ENCODE peak calls at places on chromosomes 7 and 10, in seven cellular contexts. N is OCI-LY7, M is mucosa of descending colon, T is transverse colon, E is esophagus squamous epithelium, P is IMR-90, O is endodermal cell. W is an unnamed sample.

GRCh38 chr10:73819513-73820093 is 8.2 kb upstream of the NDST2 start:
- DNase-seq in N (no peak), M (peak; percentile 87), T (peak; percentile 84), E (no peak), P (peak; percentile 23), O (peak; percentile 79), W (no peak)

GRCh38 chr10:77290528-77291155 is 347.0 kb downstream of the KCNMA1 start:
- DNase-seq in N (no peak), M (no peak), T (no peak), E (no peak), P (peak; percentile 93), O (no peak), W (no peak)

GRCh38 chr10:125795111-125795510 is 19.5 kb upstream of the MMP21 start:
- DNase-seq in N (no peak), M (no peak), T (no peak), E (no peak), P (no peak), O (no peak), W (no peak)

GRCh38 chr7:32378991-32379390 is 111.2 kb downstream of the LSM5 start:
- DNase-seq in N (no peak), M (no peak), T (no peak), E (no peak), P (no peak), O (no peak), W (no peak)

GRCh38 chr10:112782176-112782907 is 167.7 kb upstream of the TCF7L2 start:
- DNase-seq in N (no peak), M (no peak), T (peak; percentile 49), E (no peak), P (no peak), O (no peak), W (peak; percentile 72)

GRCh38 chr10:104328916-104329710 is 9.2 kb downstream of the ITPRIP start:
- DNase-seq in N (peak; percentile 58), M (peak; percentile 75), T (no peak), E (no peak), P (peak; percentile 97), O (peak; percentile 76), W (peak; percentile 70)

GRCh38 chr10:117004238-117004626 is 755 bp downstream of the SHTN1 start:
- DNase-seq in N (no peak), M (no peak), T (no peak), E (no peak), P (peak; percentile 2), O (no peak), W (no peak)

GRCh38 chr7:98619450-98620321 is 2.6 kb downstream of the NPTX2 start:
- DNase-seq in N (no peak), M (no peak), T (no peak), E (no peak), P (peak; percentile 1), O (peak; percentile 70), W (no peak)

GRCh38 chr7:3140834-3141233 is 97.2 kb upstream of the CARD11 start:
- DNase-seq in N (no peak), M (no peak), T (no peak), E (no peak), P (no peak), O (no peak), W (no peak)

GRCh38 chr7:139681463-139681755 is 96.4 kb downstream of the HIPK2 start:
- DNase-seq in N (no peak), M (no peak), T (no peak), E (no peak), P (no peak), O (no peak), W (no peak)
- H3K4me1 ChIP-seq in N (no peaks in the 10 kb centered on the region), M (peaks cover 4% of the 10 kb centered on the region), T (peaks cover 4% of the 10 kb centered on the region), E (peaks cover 46% of the 10 kb centered on the region), P (peaks cover 37% of the 10 kb centered on the region), O (peaks cover 15% of the 10 kb centered on the region), W (peaks cover 10% of the 10 kb centered on the region)

DNA sequence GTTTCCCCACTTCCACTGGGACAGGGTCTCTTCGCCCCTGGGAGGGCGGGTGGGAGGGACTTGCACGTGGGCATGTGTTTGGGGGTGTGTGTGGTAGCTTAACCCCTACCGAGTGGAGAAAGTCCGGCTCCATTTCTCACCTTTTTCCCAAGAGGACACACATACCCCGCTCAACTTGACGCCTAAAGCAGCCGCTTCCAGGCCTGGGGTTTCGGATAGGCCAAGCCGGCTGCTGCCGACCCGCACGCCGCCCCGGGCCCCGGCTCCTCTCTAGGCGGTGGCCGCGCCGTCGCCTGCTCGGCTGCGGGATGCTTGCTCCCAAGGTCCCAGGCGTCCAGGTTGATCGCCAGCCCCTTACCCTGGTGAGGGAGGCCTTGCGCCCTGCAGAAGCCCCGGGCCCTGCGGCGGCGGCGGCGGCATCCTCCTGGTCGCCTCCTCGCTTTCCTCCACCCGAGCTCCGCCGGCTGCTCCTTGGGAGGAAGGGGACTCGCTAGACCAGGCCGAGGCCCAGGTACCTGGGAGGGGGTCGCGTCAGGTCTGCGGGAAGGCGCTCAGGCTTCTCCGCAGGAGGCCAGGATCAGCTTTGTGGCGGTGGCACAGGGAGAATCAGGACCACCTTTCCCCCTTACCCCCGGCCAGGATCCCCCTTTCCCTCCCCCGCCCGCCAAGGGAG is 3.2 kb upstream of the GATA3 start:
- DNase-seq in N (no peak), M (no peak), T (no peak), E (no peak), P (no peak), O (peak; percentile 89), W (no peak)
- H3K4me3 ChIP-seq in N (no peak overlapping the region), M (no peak overlapping the region), T (no peak overlapping the region), E (peak overlapping the region; percentile 64), P (no peak overlapping the region), O (peak overlapping the region; percentile 65), W (no peak overlapping the region)

GRCh38 chr7:139827042-139827441 is 2.0 kb upstream of the TBXAS1 start:
- DNase-seq in N (peak; percentile 20), M (no peak), T (no peak), E (no peak), P (no peak), O (no peak), W (no peak)
- TF ChIP-seq CTCF in N (peak; percentile 32), M (no peak), T (no peak), E (no peak), P (no peak), O (peak; percentile 45), W (no peak)

GRCh38 chr7:139752148-139752547 is 25.6 kb downstream of the HIPK2 start:
- DNase-seq in N (no peak), M (no peak), T (no peak), E (no peak), P (no peak), O (peak; percentile 4), W (no peak)
- H3K4me1 ChIP-seq in N (no peaks in the 10 kb centered on the region), M (peaks cover 11% of the 10 kb centered on the region), T (peaks cover 22% of the 10 kb centered on the region), E (peaks cover 47% of the 10 kb centered on the region), P (peaks cover 34% of the 10 kb centered on the region), O (no peaks in the 10 kb centered on the region), W (peaks cover 11% of the 10 kb centered on the region)

GRCh38 chr7:48033922-48034321 is 1.4 kb upstream of the C7orf57 start:
- DNase-seq in N (no peak), M (no peak), T (no peak), E (no peak), P (no peak), O (no peak), W (no peak)
- H3K4me3 ChIP-seq in N (no peak overlapping the region), M (no peak overlapping the region), T (no peak overlapping the region), E (no peak overlapping the region), P (no peak overlapping the region), O (no peak overlapping the region), W (no peak overlapping the region)

DNA sequence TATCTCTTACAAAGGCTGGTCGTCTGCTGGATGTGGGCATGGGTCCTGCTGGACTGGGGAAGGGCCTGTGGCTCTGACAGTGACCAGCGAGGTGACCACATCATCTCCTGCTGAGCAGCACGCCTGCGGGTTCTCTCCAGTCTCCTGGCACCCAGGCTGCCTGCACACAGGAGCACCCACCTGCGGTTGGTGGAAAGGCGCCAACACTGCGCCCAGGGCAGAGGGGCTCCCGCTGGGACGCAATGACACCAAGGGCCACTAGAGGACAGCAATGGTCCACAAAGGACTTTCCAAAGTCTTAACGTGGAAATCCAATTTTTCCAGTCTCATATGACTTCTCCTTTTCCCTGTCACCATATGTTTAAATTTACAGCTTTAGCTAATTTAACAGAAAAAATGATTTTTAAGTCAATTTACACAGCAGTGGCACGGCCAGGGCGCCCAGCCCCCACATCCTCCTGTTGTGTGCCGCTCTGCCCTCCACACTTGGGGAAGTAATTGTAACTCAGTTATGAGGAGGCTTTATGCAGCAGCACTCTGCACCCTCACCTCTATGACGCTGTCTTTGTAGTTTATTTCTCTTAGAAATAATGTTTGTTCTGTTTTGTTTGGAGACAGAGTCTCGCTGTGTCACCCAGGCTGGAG is 38.1 kb downstream of the CFAP46 start:
- DNase-seq in N (peak; percentile 15), M (peak; percentile 44), T (no peak), E (no peak), P (peak; percentile 24), O (peak; percentile 87), W (no peak)
- TF ChIP-seq CTCF in N (peak; percentile 78), M (peak; percentile 58), T (peak; percentile 67), E (peak; percentile 83), P (peak; percentile 71), O (peak; percentile 92), W (no peak)

DNA sequence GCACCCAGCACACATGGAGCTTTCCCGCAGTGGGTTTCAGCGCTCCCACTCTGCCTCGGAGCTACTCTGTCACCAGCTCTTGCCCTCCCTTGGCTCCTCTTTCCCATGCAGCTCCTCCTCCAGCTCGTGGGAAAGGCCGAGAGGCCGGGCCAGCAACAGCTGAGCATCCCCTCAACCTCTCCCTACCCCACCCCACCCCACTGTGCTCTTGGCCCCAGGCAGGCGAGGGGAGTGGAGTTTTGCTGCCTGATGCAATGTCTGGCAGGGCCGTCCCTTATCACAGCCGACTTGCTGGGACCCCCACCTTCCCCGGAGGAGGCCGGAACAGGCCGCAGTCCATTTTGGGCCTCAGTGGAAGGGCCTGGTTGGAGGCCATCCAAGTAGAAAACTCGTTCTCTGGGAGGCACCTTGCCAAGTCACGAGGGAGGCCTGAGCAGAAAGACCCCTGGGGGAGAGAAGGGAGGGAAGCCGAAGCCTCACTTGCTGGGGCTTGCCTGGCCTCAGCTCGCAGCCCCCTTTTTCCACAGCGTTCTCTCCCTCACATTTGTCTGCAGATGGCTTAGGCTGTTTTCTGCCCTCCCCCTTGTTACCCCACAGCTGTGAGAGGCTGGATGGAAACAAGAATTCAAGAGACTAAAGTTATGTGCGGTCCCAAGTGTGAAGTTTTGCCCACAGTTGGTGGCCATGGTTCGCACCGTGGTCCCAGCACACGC is 35.3 kb downstream of the CHST3 start:
- DNase-seq in N (no peak), M (peak; percentile 77), T (peak; percentile 55), E (no peak), P (peak; percentile 73), O (peak; percentile 63), W (peak; percentile 95)
- H3K4me1 ChIP-seq in N (peaks cover 8% of the 10 kb centered on the region), M (peaks cover 3% of the 10 kb centered on the region), T (peaks cover 32% of the 10 kb centered on the region), E (peaks cover 75% of the 10 kb centered on the region), P (peaks cover 36% of the 10 kb centered on the region), O (no peaks in the 10 kb centered on the region), W (peaks cover 35% of the 10 kb centered on the region)

GRCh38 chr7:209846-210245 is 17.5 kb downstream of the FAM20C start:
- DNase-seq in N (no peak), M (no peak), T (no peak), E (no peak), P (no peak), O (no peak), W (no peak)

GRCh38 chr7:209416-209815 is 17.0 kb downstream of the FAM20C start:
- DNase-seq in N (no peak), M (no peak), T (no peak), E (no peak), P (no peak), O (no peak), W (no peak)

GRCh38 chr7:208128-208673 is 15.8 kb downstream of the FAM20C start:
- DNase-seq in N (no peak), M (no peak), T (no peak), E (no peak), P (no peak), O (no peak), W (no peak)

GRCh38 chr7:207418-208127 is 15.2 kb downstream of the FAM20C start:
- DNase-seq in N (no peak), M (no peak), T (no peak), E (no peak), P (no peak), O (peak; percentile 86), W (no peak)

GRCh38 chr7:208816-209215 is 16.4 kb downstream of the FAM20C start:
- DNase-seq in N (no peak), M (no peak), T (no peak), E (no peak), P (no peak), O (no peak), W (no peak)
- H3K4me3 ChIP-seq in N (no peak overlapping the region), M (no peak overlapping the region), T (no peak overlapping the region), E (no peak overlapping the region), P (no peak overlapping the region), O (no peak overlapping the region), W (no peak overlapping the region)